ENCODE peak calls at places on chromosomes 2 and 18, in ten cellular contexts. P is GM12865; R is CD8-positive, alpha-beta T cell; I is spleen; O is ascending aorta; U is tibial artery; X is psoas muscle; E is cardiac muscle cell; G is A549; A is heart right ventricle. F is an unnamed sample.

GRCh38 chr18:39205565-39205964 is 1640.0 kb upstream of the CELF4 start:
- DNase-seq in P (peak), R (no peak), I (no peak), O (no peak), U (no peak), X (no peak), E (no peak), G (no peak), A (no peak), F (no peak)

GRCh38 chr2:218328294-218328693 is 28.4 kb upstream of the CATIP start:
- DNase-seq in P (no peak), R (no peak), I (no peak), O (no peak), U (no peak), X (no peak), E (no peak), G (no peak), A (no peak), F (no peak)

GRCh38 chr2:136116111-136116812 is 1.7 kb downstream of the CXCR4 start:
- DNase-seq in P (peak), R (peak), I (peak), O (no peak), U (peak), X (peak), E (no peak), G (no peak), A (peak), F (peak)

GRCh38 chr2:134760385-134760784 is 41.6 kb upstream of the TMEM163 start:
- DNase-seq in P (no peak), R (no peak), I (no peak), O (no peak), U (no peak), X (no peak), E (peak), G (no peak), A (no peak), F (no peak)

GRCh38 chr2:219877714-219878113 is 250.3 kb downstream of the SLC4A3 start:
- DNase-seq in P (no peak), R (no peak), I (no peak), O (no peak), U (no peak), X (no peak), E (no peak), G (no peak), A (no peak), F (no peak)

GRCh38 chr2:160210599-160211138 is 10.6 kb upstream of the ITGB6 start:
- DNase-seq in P (peak), R (peak), I (peak), O (no peak), U (peak), X (peak), E (peak), G (peak), A (peak), F (peak)

GRCh38 chr2:62150597-62151305 is 45.2 kb upstream of the B3GNT2 start:
- DNase-seq in P (peak), R (no peak), I (no peak), O (no peak), U (no peak), X (no peak), E (no peak), G (no peak), A (no peak), F (no peak)

GRCh38 chr2:217804786-217805678 is 197.8 kb downstream of the TNS1 start:
- DNase-seq in P (peak), R (no peak), I (peak), O (no peak), U (peak), X (peak), E (no peak), G (no peak), A (no peak), F (no peak)

GRCh38 chr2:121955313-121956211 is 200.1 kb downstream of the TSN start:
- DNase-seq in P (no peak), R (no peak), I (no peak), O (no peak), U (no peak), X (no peak), E (no peak), G (no peak), A (no peak), F (no peak)

GRCh38 chr2:157125685-157126084 is 131.8 kb upstream of the GALNT5 start:
- DNase-seq in P (no peak), R (no peak), I (no peak), O (no peak), U (no peak), X (no peak), E (no peak), G (no peak), A (no peak), F (no peak)

GRCh38 chr2:68908392-68908970 is 37.3 kb upstream of the BMP10 start:
- DNase-seq in P (peak), R (peak), I (peak), O (peak), U (peak), X (peak), E (no peak), G (peak), A (peak), F (peak)

GRCh38 chr2:101759162-101759561 is 61.7 kb downstream of the MAP4K4 start:
- DNase-seq in P (no peak), R (no peak), I (no peak), O (no peak), U (no peak), X (no peak), E (no peak), G (peak), A (no peak), F (no peak)

GRCh38 chr2:48508461-48509124 is 21.4 kb upstream of the STON1 start:
- DNase-seq in P (no peak), R (no peak), I (no peak), O (no peak), U (no peak), X (no peak), E (peak), G (no peak), A (no peak), F (no peak)

GRCh38 chr2:213152065-213152794 is 818 bp upstream of the IKZF2 start:
- DNase-seq in P (peak), R (peak), I (peak), O (peak), U (peak), X (peak), E (peak), G (peak), A (peak), F (no peak)

GRCh38 chr2:181764095-181764963 is 84.0 kb upstream of the NEUROD1 start:
- DNase-seq in P (no peak), R (no peak), I (no peak), O (no peak), U (no peak), X (no peak), E (no peak), G (no peak), A (no peak), F (no peak)

GRCh38 chr18:74342416-74343043 is 26.9 kb downstream of the C18orf63 start:
- DNase-seq in P (peak), R (no peak), I (no peak), O (no peak), U (no peak), X (no peak), E (peak), G (no peak), A (no peak), F (no peak)

GRCh38 chr2:55175254-55176093 is 56.6 kb downstream of the CLHC1 start:
- DNase-seq in P (peak), R (no peak), I (no peak), O (no peak), U (no peak), X (no peak), E (peak), G (peak), A (no peak), F (no peak)

GRCh38 chr18:703660-704018 is 8.8 kb downstream of the ENOSF1 start:
- DNase-seq in P (no peak), R (no peak), I (no peak), O (no peak), U (no peak), X (no peak), E (no peak), G (no peak), A (no peak), F (no peak)

GRCh38 chr2:230866704-230867561 is 2.2 kb downstream of the ITM2C start:
- DNase-seq in P (no peak), R (peak), I (peak), O (no peak), U (no peak), X (peak), E (no peak), G (no peak), A (no peak), F (no peak)
- H3K4me3 ChIP-seq in P (no peak), R (peak), I (peak), O (peak), U (no peak), X (no peak), E (peak), G (no peak), A (no peak), F (no peak)

GRCh38 chr18:45666520-45666919 is 51.2 kb downstream of the SLC14A2 start:
- DNase-seq in P (peak), R (no peak), I (no peak), O (no peak), U (no peak), X (no peak), E (no peak), G (no peak), A (no peak), F (peak)
- H3K4me3 ChIP-seq in P (no peak), R (no peak), I (no peak), O (no peak), U (no peak), X (no peak), E (no peak), G (no peak), A (no peak), F (peak)

GRCh38 chr2:127661949-127662510 is 13.3 kb downstream of the LIMS2 start:
- DNase-seq in P (no peak), R (no peak), I (peak), O (no peak), U (peak), X (peak), E (no peak), G (no peak), A (peak), F (no peak)

GRCh38 chr2:127664895-127665225 is 10.5 kb downstream of the LIMS2 start:
- DNase-seq in P (no peak), R (no peak), I (no peak), O (no peak), U (no peak), X (no peak), E (no peak), G (no peak), A (no peak), F (no peak)

GRCh38 chr2:127662937-127663565 is 12.3 kb downstream of the LIMS2 start:
- DNase-seq in P (no peak), R (no peak), I (peak), O (no peak), U (peak), X (no peak), E (no peak), G (no peak), A (peak), F (no peak)

GRCh38 chr2:127664065-127664894 is 11.1 kb downstream of the LIMS2 start:
- DNase-seq in P (no peak), R (no peak), I (peak), O (no peak), U (peak), X (no peak), E (no peak), G (no peak), A (peak), F (no peak)

GRCh38 chr2:127663566-127664064 is 11.7 kb downstream of the LIMS2 start:
- DNase-seq in P (no peak), R (no peak), I (peak), O (no peak), U (peak), X (no peak), E (no peak), G (no peak), A (no peak), F (no peak)
- H3K4me3 ChIP-seq in P (no peak), R (no peak), I (peak), O (peak), U (peak), X (peak), E (no peak), G (no peak), A (peak), F (no peak)

GRCh38 chr2:100409975-100410647 is 7.4 kb downstream of the CHST10 start:
- DNase-seq in P (no peak), R (no peak), I (no peak), O (no peak), U (no peak), X (no peak), E (peak), G (no peak), A (no peak), F (no peak)
- H3K4me3 ChIP-seq in P (no peak), R (no peak), I (no peak), O (no peak), U (no peak), X (no peak), E (no peak), G (no peak), A (no peak), F (no peak)

GRCh38 chr2:1727101-1727771 is 17.1 kb downstream of the PXDN start:
- DNase-seq in P (no peak), R (no peak), I (no peak), O (no peak), U (peak), X (no peak), E (no peak), G (no peak), A (no peak), F (no peak)

GRCh38 chr2:1727796-1728474 is 16.4 kb downstream of the PXDN start:
- DNase-seq in P (no peak), R (no peak), I (no peak), O (no peak), U (peak), X (no peak), E (no peak), G (no peak), A (no peak), F (no peak)

GRCh38 chr2:1730047-1730937 is 14.0 kb downstream of the PXDN start:
- DNase-seq in P (no peak), R (no peak), I (no peak), O (no peak), U (peak), X (no peak), E (no peak), G (no peak), A (peak), F (no peak)

GRCh38 chr2:1729264-1729663 is 15.1 kb downstream of the PXDN start:
- DNase-seq in P (no peak), R (no peak), I (no peak), O (no peak), U (no peak), X (no peak), E (no peak), G (no peak), A (no peak), F (no peak)

GRCh38 chr2:1728821-1729220 is 15.5 kb downstream of the PXDN start:
- DNase-seq in P (no peak), R (no peak), I (no peak), O (no peak), U (peak), X (no peak), E (peak), G (no peak), A (no peak), F (no peak)
- H3K4me3 ChIP-seq in P (no peak), R (no peak), I (no peak), O (peak), U (no peak), X (no peak), E (no peak), G (no peak), A (no peak), F (no peak)